ENCODE peak calls at places on chromosomes 11 and 22, in four cellular contexts. One of them, this sample, is unnamed.

GRCh38 chr22:44906999-44907644 is 102.7 kb downstream of the PHF21B start:
- DNase-seq in cardiac muscle cell: no peak
- DNase-seq in body of pancreas: no peak
- DNase-seq in psoas muscle: no peak
- DNase-seq in this sample: no peak

GRCh38 chr11:6693342-6694228 is 10.4 kb upstream of the MRPL17 start:
- DNase-seq in psoas muscle: no peak
- DNase-seq in cardiac muscle cell: peak
- DNase-seq in body of pancreas: peak
- DNase-seq in this sample: peak

GRCh38 chr11:78392854-78393253 is 24.8 kb downstream of the GAB2 start:
- DNase-seq in cardiac muscle cell: no peak
- DNase-seq in body of pancreas: no peak
- DNase-seq in psoas muscle: no peak
- DNase-seq in this sample: no peak

GRCh38 chr11:9565822-9566560 is 7.5 kb upstream of the WEE1 start:
- DNase-seq in body of pancreas: peak
- DNase-seq in cardiac muscle cell: peak
- DNase-seq in psoas muscle: peak
- DNase-seq in this sample: peak

GRCh38 chr11:8403310-8403709 is 139.6 kb upstream of the LMO1 start:
- DNase-seq in cardiac muscle cell: peak
- DNase-seq in psoas muscle: no peak
- DNase-seq in body of pancreas: no peak
- DNase-seq in this sample: no peak

GRCh38 chr22:49576241-49577141 is 251.2 kb downstream of the BRD1 start:
- DNase-seq in psoas muscle: no peak
- DNase-seq in cardiac muscle cell: no peak
- DNase-seq in body of pancreas: no peak
- DNase-seq in this sample: no peak

GRCh38 chr11:130522284-130522961 is 74.0 kb downstream of the ADAMTS15 start:
- DNase-seq in body of pancreas: peak
- DNase-seq in psoas muscle: peak
- DNase-seq in cardiac muscle cell: peak
- DNase-seq in this sample: peak

GRCh38 chr11:75499423-75500305 is 26.1 kb downstream of the GDPD5 start:
- DNase-seq in body of pancreas: peak
- DNase-seq in psoas muscle: peak
- DNase-seq in cardiac muscle cell: peak
- DNase-seq in this sample: peak

GRCh38 chr11:78292109-78292803 is 103.5 kb downstream of the USP35 start:
- DNase-seq in psoas muscle: no peak
- DNase-seq in body of pancreas: no peak
- DNase-seq in cardiac muscle cell: no peak
- DNase-seq in this sample: no peak

GRCh38 chr11:96276836-96277235 is 66.2 kb downstream of the MAML2 start:
- DNase-seq in body of pancreas: no peak
- DNase-seq in psoas muscle: no peak
- DNase-seq in cardiac muscle cell: no peak
- DNase-seq in this sample: no peak

GRCh38 chr22:36081023-36081431 is 52.4 kb upstream of the RBFOX2 start:
- DNase-seq in body of pancreas: peak
- DNase-seq in psoas muscle: peak
- DNase-seq in cardiac muscle cell: peak
- DNase-seq in this sample: no peak

GRCh38 chr22:31753005-31753633 is 700 bp upstream of the DEPDC5 start:
- DNase-seq in cardiac muscle cell: peak
- DNase-seq in body of pancreas: peak
- DNase-seq in psoas muscle: peak
- DNase-seq in this sample: peak

GRCh38 chr22:23243006-23243573 is 62.8 kb downstream of the BCR start:
- DNase-seq in body of pancreas: no peak
- DNase-seq in psoas muscle: no peak
- DNase-seq in cardiac muscle cell: no peak
- DNase-seq in this sample: no peak

GRCh38 chr22:33922268-33922667 is 2.0 kb upstream of the LARGE1 start:
- DNase-seq in body of pancreas: peak
- DNase-seq in cardiac muscle cell: peak
- DNase-seq in psoas muscle: peak
- DNase-seq in this sample: peak

GRCh38 chr11:65487467-65488272 is 11.2 kb upstream of the MALAT1 start:
- DNase-seq in body of pancreas: peak
- DNase-seq in cardiac muscle cell: peak
- DNase-seq in psoas muscle: peak
- DNase-seq in this sample: peak

GRCh38 chr11:65491163-65491465 is 7.7 kb upstream of the MALAT1 start:
- DNase-seq in cardiac muscle cell: peak
- DNase-seq in psoas muscle: no peak
- DNase-seq in body of pancreas: no peak
- DNase-seq in this sample: no peak

GRCh38 chr11:65489706-65490310 is 9.0 kb upstream of the MALAT1 start:
- DNase-seq in body of pancreas: no peak
- DNase-seq in cardiac muscle cell: peak
- DNase-seq in psoas muscle: peak
- DNase-seq in this sample: no peak

GRCh38 chr11:65488273-65489058 is 10.4 kb upstream of the MALAT1 start:
- DNase-seq in psoas muscle: peak
- DNase-seq in cardiac muscle cell: peak
- DNase-seq in body of pancreas: no peak
- DNase-seq in this sample: no peak

GRCh38 chr11:65489061-65489705 is 9.7 kb upstream of the MALAT1 start:
- DNase-seq in body of pancreas: peak
- DNase-seq in cardiac muscle cell: peak
- DNase-seq in psoas muscle: peak
- DNase-seq in this sample: no peak
- H3K4me3 ChIP-seq in body of pancreas: no peak
- H3K4me3 ChIP-seq in cardiac muscle cell: no peak
- H3K4me3 ChIP-seq in psoas muscle: peak
- H3K4me3 ChIP-seq in this sample: no peak

DNA sequence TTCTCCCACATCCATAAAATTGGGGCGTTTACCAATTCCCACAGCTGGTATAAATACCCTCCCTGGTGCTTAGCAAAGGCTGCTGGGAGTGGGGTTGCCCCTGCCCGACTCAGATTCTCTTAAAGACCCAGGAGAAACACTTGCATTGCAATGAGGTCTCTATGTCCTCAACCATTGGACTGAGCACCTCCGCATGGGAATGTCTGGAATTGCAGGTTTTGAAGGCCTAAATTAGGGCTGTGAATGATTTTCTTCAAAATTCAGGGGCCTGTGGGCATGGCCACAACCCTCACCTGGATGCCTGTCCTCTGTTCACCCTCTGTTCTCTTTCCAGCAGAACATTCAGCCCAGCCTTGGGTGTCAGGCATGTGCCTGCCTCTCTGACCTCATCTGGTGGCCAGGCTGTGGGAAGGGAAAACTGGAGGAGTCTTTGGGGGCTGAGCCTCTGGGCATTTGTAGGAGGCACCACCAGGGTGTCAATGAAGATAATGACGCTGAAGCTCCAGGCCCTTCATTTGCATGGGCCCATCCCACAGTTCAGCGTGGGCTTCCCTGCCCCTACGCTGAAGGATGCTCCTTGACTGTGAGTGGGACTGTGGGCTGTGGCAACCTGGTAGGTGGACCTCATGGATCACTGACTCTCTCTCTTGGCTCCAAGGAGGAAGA is 52.7 kb upstream of the MYEOV start:
- DNase-seq in psoas muscle: no peak
- DNase-seq in cardiac muscle cell: no peak
- DNase-seq in body of pancreas: no peak
- DNase-seq in this sample: peak
- TF ChIP-seq CTCF in psoas muscle: no peak
- TF ChIP-seq CTCF in cardiac muscle cell: no peak
- TF ChIP-seq CTCF in body of pancreas: no peak
- TF ChIP-seq CTCF in this sample: no peak

GRCh38 chr22:25139062-25139461 is 60.6 kb upstream of the CRYBB3 start:
- DNase-seq in cardiac muscle cell: peak
- DNase-seq in psoas muscle: no peak
- DNase-seq in body of pancreas: peak
- DNase-seq in this sample: no peak

GRCh38 chr22:25134451-25134850 is 65.2 kb upstream of the CRYBB3 start:
- DNase-seq in cardiac muscle cell: no peak
- DNase-seq in psoas muscle: no peak
- DNase-seq in body of pancreas: no peak
- DNase-seq in this sample: no peak

GRCh38 chr22:25136953-25137576 is 62.6 kb upstream of the CRYBB3 start:
- DNase-seq in cardiac muscle cell: no peak
- DNase-seq in psoas muscle: no peak
- DNase-seq in body of pancreas: no peak
- DNase-seq in this sample: no peak

GRCh38 chr22:25134028-25134427 is 65.6 kb upstream of the CRYBB3 start:
- DNase-seq in body of pancreas: peak
- DNase-seq in psoas muscle: no peak
- DNase-seq in cardiac muscle cell: no peak
- DNase-seq in this sample: no peak

GRCh38 chr22:25137577-25138525 is 61.8 kb upstream of the CRYBB3 start:
- DNase-seq in body of pancreas: peak
- DNase-seq in cardiac muscle cell: no peak
- DNase-seq in psoas muscle: no peak
- DNase-seq in this sample: no peak
- H3K27ac ChIP-seq in body of pancreas: peak
- H3K27ac ChIP-seq in cardiac muscle cell: no peak
- H3K27ac ChIP-seq in psoas muscle: peak
- H3K27ac ChIP-seq in this sample: no peak

GRCh38 chr11:64687641-64688533 is 35.1 kb downstream of the NRXN2 start:
- DNase-seq in body of pancreas: no peak
- DNase-seq in psoas muscle: no peak
- DNase-seq in cardiac muscle cell: no peak
- DNase-seq in this sample: no peak
- H3K4me3 ChIP-seq in body of pancreas: no peak
- H3K4me3 ChIP-seq in psoas muscle: peak
- H3K4me3 ChIP-seq in cardiac muscle cell: no peak
- H3K4me3 ChIP-seq in this sample: peak

This sample was measured in right atrium auricular region.